ENCODE peak calls at places on chromosome 10, in nine cellular contexts. A is neural progenitor cell; V is CD4-positive, alpha-beta memory T cell; B is DMS 273 treated with DMSO at 0.1 percent for 48 hours; F is ureter; W is skeletal muscle cell; T is RCC 7860; M is HS-27A; G is lung. Z is an unnamed sample.

GRCh38 chr10:112797908-112798307 is 152.1 kb upstream of the TCF7L2 start:
- DNase-seq in A (no peak), V (no peak), B (no peak), F (no peak), W (no peak), T (no peak), M (no peak), G (no peak), Z (no peak)

GRCh38 chr10:132926070-132926469 is 16.3 kb downstream of the CFAP46 start:
- DNase-seq in A (no peak), V (no peak), B (no peak), F (no peak), W (no peak), T (no peak), M (no peak), G (no peak), Z (no peak)

GRCh38 chr10:126910196-126910595 is 5.0 kb downstream of the DOCK1 start:
- DNase-seq in A (no peak), V (no peak), B (no peak), F (no peak), W (no peak), T (no peak), M (no peak), G (no peak), Z (no peak)

GRCh38 chr10:35422236-35422635 is 85.9 kb downstream of the CCNY start:
- DNase-seq in A (peak), V (no peak), B (no peak), F (no peak), W (no peak), T (peak), M (no peak), G (no peak), Z (no peak)

GRCh38 chr10:106189254-106189653 is 975.3 kb downstream of the SORCS1 start:
- DNase-seq in A (peak), V (no peak), B (no peak), F (no peak), W (no peak), T (no peak), M (no peak), G (no peak), Z (no peak)

GRCh38 chr10:126596472-126597016 is 73.9 kb downstream of the C10orf90 start:
- DNase-seq in A (no peak), V (no peak), B (no peak), F (no peak), W (no peak), T (no peak), M (no peak), G (no peak), Z (no peak)

GRCh38 chr10:100968037-100968736 is 1.1 kb upstream of the SEMA4G start:
- DNase-seq in A (no peak), V (no peak), B (no peak), F (no peak), W (no peak), T (no peak), M (no peak), G (no peak), Z (no peak)

GRCh38 chr10:70579234-70580002 is 23.1 kb downstream of the PRF1 start:
- DNase-seq in A (no peak), V (peak), B (no peak), F (no peak), W (no peak), T (no peak), M (no peak), G (no peak), Z (no peak)

GRCh38 chr10:113108180-113108835 is 158.3 kb downstream of the TCF7L2 start:
- DNase-seq in A (peak), V (no peak), B (no peak), F (peak), W (no peak), T (no peak), M (no peak), G (no peak), Z (no peak)

GRCh38 chr10:6579193-6579903 is 728 bp downstream of the PRKCQ start:
- DNase-seq in A (peak), V (no peak), B (no peak), F (no peak), W (no peak), T (no peak), M (no peak), G (no peak), Z (no peak)

GRCh38 chr10:11533328-11533781 is 78.1 kb downstream of the USP6NL start:
- DNase-seq in A (peak), V (no peak), B (no peak), F (no peak), W (no peak), T (peak), M (no peak), G (no peak), Z (no peak)

GRCh38 chr10:118251791-118252190 is 90.3 kb downstream of the FAM204A start:
- DNase-seq in A (no peak), V (no peak), B (no peak), F (no peak), W (no peak), T (no peak), M (no peak), G (no peak), Z (no peak)

GRCh38 chr10:79260803-79261740 is 86.2 kb upstream of the PPIF start:
- DNase-seq in A (peak), V (no peak), B (peak), F (no peak), W (no peak), T (no peak), M (no peak), G (no peak), Z (peak)

GRCh38 chr10:2920638-2921037 is 146.7 kb upstream of the PFKP start:
- DNase-seq in A (no peak), V (no peak), B (no peak), F (no peak), W (no peak), T (no peak), M (no peak), G (no peak), Z (no peak)

GRCh38 chr10:74855027-74855426 is 28.6 kb downstream of the KAT6B start:
- DNase-seq in A (no peak), V (no peak), B (peak), F (no peak), W (no peak), T (no peak), M (no peak), G (no peak), Z (peak)

GRCh38 chr10:78763651-78764395 is 304.9 kb upstream of the ZMIZ1 start:
- DNase-seq in A (no peak), V (no peak), B (no peak), F (peak), W (no peak), T (no peak), M (no peak), G (no peak), Z (peak)

GRCh38 chr10:119333146-119333792 is 125.9 kb downstream of the GRK5 start:
- DNase-seq in A (no peak), V (no peak), B (peak), F (no peak), W (no peak), T (peak), M (no peak), G (no peak), Z (no peak)

GRCh38 chr10:122795924-122796323 is 49.7 kb downstream of the CUZD1 start:
- DNase-seq in A (no peak), V (no peak), B (no peak), F (no peak), W (no peak), T (no peak), M (no peak), G (no peak), Z (no peak)

GRCh38 chr10:131692686-131693334 is 208.0 kb upstream of the PPP2R2D start:
- DNase-seq in A (no peak), V (no peak), B (no peak), F (no peak), W (no peak), T (no peak), M (no peak), G (no peak), Z (no peak)

GRCh38 chr10:68043030-68043429 is 32.1 kb downstream of the HERC4 start:
- DNase-seq in A (no peak), V (no peak), B (no peak), F (no peak), W (no peak), T (no peak), M (no peak), G (no peak), Z (no peak)

GRCh38 chr10:89837173-89838001 is 136.0 kb downstream of the KIF20B start:
- DNase-seq in A (no peak), V (peak), B (no peak), F (peak), W (no peak), T (no peak), M (no peak), G (peak), Z (no peak)

GRCh38 chr10:125538947-125539649 is 143.9 kb downstream of the TEX36 start:
- DNase-seq in A (no peak), V (no peak), B (peak), F (no peak), W (no peak), T (no peak), M (no peak), G (no peak), Z (peak)

GRCh38 chr10:32263300-32263699 is 83.7 kb downstream of the EPC1 start:
- DNase-seq in A (no peak), V (no peak), B (no peak), F (no peak), W (no peak), T (peak), M (no peak), G (no peak), Z (no peak)

GRCh38 chr10:75202321-75203096 is 8.1 kb upstream of the VDAC2 start:
- DNase-seq in A (no peak), V (no peak), B (no peak), F (peak), W (no peak), T (peak), M (no peak), G (peak), Z (no peak)

GRCh38 chr10:73759512-73760115 is 15.4 kb downstream of the SEC24C start:
- DNase-seq in A (no peak), V (peak), B (no peak), F (no peak), W (no peak), T (no peak), M (no peak), G (peak), Z (no peak)

GRCh38 chr10:77478248-77478963 is 159.2 kb downstream of the KCNMA1 start:
- DNase-seq in A (no peak), V (no peak), B (peak), F (no peak), W (peak), T (peak), M (no peak), G (no peak), Z (peak)

GRCh38 chr10:102678842-102679289 is 34.6 kb downstream of the TRIM8 start:
- DNase-seq in A (peak), V (no peak), B (no peak), F (peak), W (no peak), T (peak), M (no peak), G (peak), Z (peak)

Z was measured in G401.